ENCODE peak calls at places on chromosomes 16 and 17, in four cellular contexts. J, Y, N and R are unnamed samples.

GRCh38 chr17:69170377-69170776 is 28.7 kb upstream of the ABCA6 start:
- DNase-seq in N (no peak), J (no peak), Y (no peak), R (no peak)

GRCh38 chr16:2856061-2856670 is 1.8 kb downstream of the PRSS22 start:
- DNase-seq in Y (no peak), N (no peak), J (no peak), R (no peak)

GRCh38 chr16:76681296-76681695 is 404.1 kb downstream of the CNTNAP4 start:
- DNase-seq in Y (no peak), J (no peak), N (no peak), R (no peak)

GRCh38 chr17:41483991-41484826 is 3.3 kb upstream of the KRT35 start:
- DNase-seq in J (no peak), Y (no peak), N (no peak), R (no peak)

GRCh38 chr17:27323538-27324212 is 29.8 kb downstream of the WSB1 start:
- DNase-seq in J (no peak), N (no peak), Y (no peak), R (peak; percentile 23)

GRCh38 chr16:89431158-89431584 is 59.2 kb downstream of the ANKRD11 start:
- DNase-seq in J (no peak), Y (no peak), N (no peak), R (no peak)

GRCh38 chr16:60137891-60138290 is 1403.8 kb upstream of the GOT2 start:
- DNase-seq in Y (no peak), J (no peak), N (no peak), R (no peak)

GRCh38 chr16:88049561-88050545 is 98.6 kb downstream of the BANP start:
- DNase-seq in N (no peak), Y (no peak), J (no peak), R (no peak)

GRCh38 chr17:72122002-72122310 is 1.1 kb downstream of the SOX9 start:
- DNase-seq in Y (no peak), N (no peak), J (no peak), R (no peak)

GRCh38 chr16:53502331-53503269 is at the start of gene AKTIP:
- DNase-seq in N (peak; percentile 9), J (no peak), Y (peak; percentile 70), R (no peak)

DNA sequence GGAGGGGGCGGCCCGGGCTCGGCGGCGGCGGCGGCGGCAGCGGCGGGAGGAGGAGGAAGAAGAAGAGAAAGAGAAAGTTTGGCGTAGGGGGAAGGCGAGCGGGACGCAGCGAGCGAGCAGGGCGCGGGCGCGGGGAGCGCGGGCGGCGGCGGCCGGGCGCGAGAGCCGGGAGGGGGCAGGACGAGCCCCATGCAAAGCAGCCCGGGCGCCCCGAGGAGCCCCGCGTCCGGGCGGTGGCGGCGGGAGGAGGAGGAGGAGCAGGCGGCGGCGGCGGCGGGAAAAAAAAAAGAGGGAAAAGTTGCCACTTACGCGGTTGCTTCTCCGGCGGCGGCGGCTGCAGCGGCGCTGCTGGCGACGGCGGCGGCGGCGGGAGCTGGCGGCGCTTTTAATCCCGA is 10.3 kb upstream of the ZFHX3 start:
- DNase-seq in J (no peak), Y (no peak), N (no peak), R (no peak)
- H3K4me3 ChIP-seq in J (peak overlapping the region; percentile 61), Y (peak overlapping the region; percentile 47), N (peak overlapping the region; percentile 29), R (peak overlapping the region; percentile 66)

GRCh38 chr17:56910509-56911235 is 3.2 kb downstream of the TRIM25 start:
- DNase-seq in Y (no peak), J (no peak), N (no peak), R (no peak)
- H3K4me3 ChIP-seq in Y (no peak overlapping the region), J (no peak overlapping the region), N (no peak overlapping the region), R (no peak overlapping the region)

GRCh38 chr17:49992933-49993422 is 2.0 kb downstream of the DLX3 start:
- DNase-seq in J (no peak), N (no peak), Y (no peak), R (no peak)
- H3K4me3 ChIP-seq in J (peak overlapping the region; percentile 26), N (no peak overlapping the region), Y (peak overlapping the region; percentile 32), R (peak overlapping the region; percentile 30)

GRCh38 chr16:381788-382717 is at the start of gene PGAP6:
- DNase-seq in Y (peak; percentile 54), N (no peak), J (no peak), R (no peak)
- H3K4me3 ChIP-seq in Y (peak within 1 kb of the TSS; percentile 84), N (peak within 1 kb of the TSS; percentile 72), J (peak within 1 kb of the TSS; percentile 87), R (peak within 1 kb of the TSS; percentile 75)

DNA sequence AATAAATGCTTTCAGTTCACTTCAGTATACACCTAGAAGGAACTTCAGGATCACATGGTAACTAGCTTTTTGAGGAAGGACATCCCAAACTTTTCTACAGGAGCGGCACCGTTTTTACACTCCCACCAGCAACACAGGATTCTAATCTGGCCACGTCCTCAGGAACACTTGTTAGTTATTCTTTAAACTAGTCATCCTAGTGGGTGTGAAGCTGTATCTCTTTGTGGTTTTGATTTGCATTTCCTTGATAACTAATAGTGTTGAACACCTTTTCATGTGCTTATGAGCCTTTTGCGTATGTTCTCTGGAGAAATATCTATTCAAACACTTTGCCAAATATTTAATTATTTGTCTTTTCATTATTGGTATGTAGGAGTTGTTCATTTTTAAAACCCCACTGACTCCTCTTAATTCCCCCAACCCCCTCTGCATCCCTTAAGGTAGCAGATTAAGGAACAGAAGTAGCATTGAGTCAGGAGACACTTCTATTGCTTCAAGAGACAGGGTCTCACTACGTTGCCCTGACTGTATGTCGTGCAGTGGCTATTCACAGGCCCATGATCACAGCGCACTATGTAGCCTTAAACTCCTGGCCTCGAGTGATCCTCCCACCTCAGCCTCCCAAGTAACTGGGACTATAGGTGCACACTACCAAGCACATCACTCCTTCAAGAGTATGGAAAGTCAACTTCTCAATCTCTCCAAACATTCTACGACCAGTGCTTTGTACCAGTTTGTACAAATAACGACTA is 25.4 kb downstream of the YWHAE start:
- DNase-seq in N (no peak), Y (no peak), J (no peak), R (no peak)
- H3K4me3 ChIP-seq in N (no peak overlapping the region), Y (no peak overlapping the region), J (no peak overlapping the region), R (no peak overlapping the region)

GRCh38 chr17:56779306-56779705 is 54.4 kb downstream of the C17orf67 start:
- DNase-seq in Y (no peak), J (no peak), N (no peak), R (no peak)

GRCh38 chr17:56778898-56779297 is 54.8 kb downstream of the C17orf67 start:
- DNase-seq in Y (no peak), N (no peak), J (no peak), R (no peak)

GRCh38 chr17:56781944-56782737 is 51.6 kb downstream of the C17orf67 start:
- DNase-seq in Y (no peak), N (no peak), J (no peak), R (no peak)

GRCh38 chr17:56777859-56778258 is 55.9 kb downstream of the C17orf67 start:
- DNase-seq in J (no peak), Y (no peak), N (no peak), R (peak; percentile 12)

GRCh38 chr17:56779898-56780777 is 53.6 kb downstream of the C17orf67 start:
- DNase-seq in N (peak; percentile 14), Y (peak; percentile 77), J (peak; percentile 66), R (no peak)
- H3K4me3 ChIP-seq in N (peak overlapping the region; percentile 48), Y (peak overlapping the region; percentile 23), J (peak overlapping the region; percentile 49), R (peak overlapping the region; percentile 40)

DNA sequence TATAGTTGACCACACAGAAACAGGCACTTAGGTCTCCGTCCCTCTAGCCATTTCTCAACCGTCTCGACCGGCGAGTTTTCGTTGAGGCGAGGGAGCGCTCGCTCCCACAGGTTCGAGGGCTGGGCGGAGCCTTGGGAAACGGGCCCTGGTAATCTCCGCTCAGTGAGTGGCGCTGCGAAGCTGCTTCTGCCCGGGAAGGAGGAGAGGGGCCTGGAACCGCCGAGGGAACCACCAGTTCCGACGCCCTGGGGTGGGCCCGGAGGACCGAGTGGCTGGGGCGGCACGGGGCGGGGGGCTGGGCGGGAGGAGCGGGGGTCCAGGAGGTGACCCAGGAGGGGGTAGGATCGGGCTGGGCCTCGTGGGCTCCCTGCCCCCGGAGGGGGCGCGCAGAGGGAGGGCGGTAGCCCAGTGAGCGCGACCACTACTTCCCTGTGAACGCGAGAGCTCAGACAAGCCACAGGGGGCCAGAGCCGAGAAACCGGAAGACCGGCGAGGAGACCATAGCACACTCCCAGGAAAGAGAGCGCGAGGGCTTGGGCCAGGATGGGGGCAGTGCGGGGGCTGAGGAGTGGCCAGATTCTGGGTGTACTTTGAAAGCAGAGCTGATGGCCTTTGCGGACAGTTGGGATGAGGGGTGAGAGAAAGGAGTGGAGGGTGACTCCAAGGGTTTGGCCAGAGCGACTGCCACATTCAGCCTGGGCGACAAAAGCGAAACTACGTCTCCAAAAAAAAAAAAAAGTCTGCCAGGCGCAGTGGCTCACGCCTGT is 29.9 kb upstream of the ARL4D start:
- DNase-seq in J (peak; percentile 76), N (no peak), Y (peak; percentile 96), R (no peak)
- H3K4me3 ChIP-seq in J (peak overlapping the region; percentile 53), N (peak overlapping the region; percentile 51), Y (peak overlapping the region; percentile 67), R (peak overlapping the region; percentile 35)

DNA sequence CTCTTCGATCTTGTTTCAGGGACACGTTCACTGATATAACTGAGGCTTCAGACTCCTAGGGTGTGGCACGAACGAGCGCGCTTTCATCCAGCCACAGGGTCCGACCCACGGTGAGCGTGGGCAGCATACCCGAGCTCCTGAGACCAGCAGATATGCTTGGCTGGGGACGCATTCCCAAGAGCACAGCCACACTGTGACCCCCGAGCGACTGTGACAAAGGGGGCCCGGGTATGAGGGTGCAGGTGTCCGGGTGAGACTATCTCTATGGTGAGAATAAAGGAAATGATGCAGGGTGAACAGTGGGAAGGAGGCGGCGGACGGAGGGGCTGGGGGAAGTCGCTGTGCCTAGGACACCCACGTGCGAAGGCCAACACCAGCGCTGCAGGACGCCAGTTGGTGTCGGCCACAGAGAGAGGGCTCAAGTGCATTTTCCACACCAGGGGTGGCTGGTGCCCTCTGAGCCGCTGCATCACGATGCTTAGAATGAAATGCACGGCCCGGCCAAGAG is 17.6 kb downstream of the RPH3AL start:
- DNase-seq in Y (no peak), J (peak; percentile 41), N (no peak), R (no peak)
- H3K4me3 ChIP-seq in Y (no peak overlapping the region), J (no peak overlapping the region), N (no peak overlapping the region), R (no peak overlapping the region)

GRCh38 chr16:938136-938535 is 32.6 kb downstream of the LMF1 start:
- DNase-seq in Y (no peak), N (no peak), J (no peak), R (no peak)

GRCh38 chr16:937311-937710 is 33.5 kb downstream of the LMF1 start:
- DNase-seq in J (no peak), Y (no peak), N (no peak), R (no peak)

GRCh38 chr16:937723-938122 is 33.1 kb downstream of the LMF1 start:
- DNase-seq in N (no peak), Y (no peak), J (no peak), R (no peak)

GRCh38 chr16:939941-940340 is 30.8 kb downstream of the LMF1 start:
- DNase-seq in J (no peak), Y (no peak), N (no peak), R (no peak)

DNA sequence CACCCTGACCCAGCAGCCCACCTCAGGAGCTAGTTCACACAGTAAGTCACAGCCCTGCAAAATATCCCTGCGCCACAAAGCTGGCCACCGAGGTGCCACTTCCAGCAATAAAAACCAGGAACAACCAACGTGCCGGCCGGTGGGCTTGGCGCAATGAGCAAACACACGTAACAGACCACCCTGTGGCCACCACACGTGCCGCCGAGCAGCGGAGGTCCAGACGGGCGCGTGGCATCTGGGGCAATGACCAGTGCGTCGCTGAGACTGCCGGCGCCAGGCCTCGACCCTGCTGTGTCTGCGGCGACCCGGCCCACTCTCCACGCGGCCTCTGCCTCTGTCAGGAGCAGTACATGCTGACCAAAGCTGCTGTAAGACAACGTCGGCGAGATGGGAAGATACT is 31.5 kb downstream of the LMF1 start:
- DNase-seq in N (no peak), Y (no peak), J (no peak), R (no peak)
- H3K4me3 ChIP-seq in N (no peak overlapping the region), Y (no peak overlapping the region), J (no peak overlapping the region), R (no peak overlapping the region)

GRCh38 chr17:36942031-36942599 is 4.8 kb downstream of the LHX1 start:
- DNase-seq in J (no peak), Y (no peak), N (no peak), R (no peak)
- H3K4me3 ChIP-seq in J (no peak overlapping the region), Y (peak overlapping the region; percentile 20), N (no peak overlapping the region), R (no peak overlapping the region)